ENCODE peak calls at places on chromosome X, in four cellular contexts. F is ACHN, Q is T-helper 1 cell, O is cardiac fibroblast. K is an unnamed sample.

GRCh38 chrX:148441387-148441786 is 59.0 kb upstream of the AFF2 start:
- DNase-seq in O (no peak), Q (no peak), F (no peak), K (no peak)

GRCh38 chrX:155880586-155881157 is 473 bp upstream of the VAMP7 start:
- DNase-seq in F (no peak), Q (no peak), O (peak; percentile 11), K (no peak)

GRCh38 chrX:73765776-73766465 is 202.9 kb downstream of the CHIC1 start:
- DNase-seq in O (no peak), F (no peak), Q (no peak), K (no peak)

GRCh38 chrX:65821721-65822496 is 154.5 kb downstream of the MSN start:
- DNase-seq in O (no peak), Q (peak; percentile 12), F (no peak), K (no peak)

GRCh38 chrX:125394449-125394848 is 74.8 kb downstream of the TEX13C start:
- DNase-seq in F (no peak), Q (no peak), O (no peak), K (no peak)

GRCh38 chrX:116232833-116233232 is 62.3 kb downstream of the AGTR2 start:
- DNase-seq in F (no peak), O (peak; percentile 79), Q (no peak), K (no peak)

GRCh38 chrX:154593201-154593600 is 8.3 kb downstream of the CTAG1A start:
- DNase-seq in Q (no peak), F (no peak), O (no peak), K (no peak)

GRCh38 chrX:151240237-151240636 is 63.9 kb downstream of the GPR50 start:
- DNase-seq in F (no peak), Q (no peak), O (no peak), K (no peak)

GRCh38 chrX:40945366-40945713 is 139.9 kb upstream of the USP9X start:
- DNase-seq in Q (no peak), O (peak; percentile 74), F (peak; percentile 71), K (peak; percentile 62)

GRCh38 chrX:68532828-68533227 is 34.0 kb downstream of the YIPF6 start:
- DNase-seq in Q (no peak), O (no peak), F (no peak), K (no peak)

GRCh38 chrX:82757614-82758013 is 750.5 kb upstream of the POU3F4 start:
- DNase-seq in Q (no peak), O (peak; percentile 1), F (no peak), K (no peak)

GRCh38 chrX:106780259-106780658 is 22.2 kb upstream of the TBC1D8B start:
- DNase-seq in Q (no peak), F (peak; percentile 4), O (no peak), K (no peak)

GRCh38 chrX:68511255-68511654 is 12.4 kb downstream of the YIPF6 start:
- DNase-seq in O (peak; percentile 54), Q (no peak), F (peak; percentile 41), K (peak; percentile 35)

GRCh38 chrX:132819885-132820284 is 138.5 kb downstream of the HS6ST2 start:
- DNase-seq in F (no peak), Q (no peak), O (no peak), K (no peak)

GRCh38 chrX:150984164-150984824 is 1.2 kb downstream of the HMGB3 start:
- DNase-seq in F (no peak), Q (peak; percentile 10), O (no peak), K (no peak)

GRCh38 chrX:123450217-123450616 is 266.1 kb downstream of the GRIA3 start:
- DNase-seq in F (peak; percentile 1), Q (no peak), O (peak; percentile 3), K (no peak)